ENCODE peak calls at places on chromosome 13, in seven cellular contexts. One of them, this sample, is unnamed.

GRCh38 chr13:106534844-106535551 is 464 bp downstream of the EFNB2 start:
- DNase-seq in body of pancreas: peak
- DNase-seq in GM04503: no peak
- DNase-seq in GM23248: peak
- DNase-seq in keratinocyte: no peak
- DNase-seq in cardiac muscle cell: peak
- DNase-seq in lung microvascular endothelial cell: peak
- DNase-seq in this sample: no peak

GRCh38 chr13:49341517-49341916 is 93.8 kb downstream of the CDADC1 start:
- DNase-seq in lung microvascular endothelial cell: no peak
- DNase-seq in GM23248: no peak
- DNase-seq in GM04503: no peak
- DNase-seq in cardiac muscle cell: no peak
- DNase-seq in keratinocyte: no peak
- DNase-seq in body of pancreas: no peak
- DNase-seq in this sample: no peak

GRCh38 chr13:48808689-48809088 is 155.0 kb downstream of the CYSLTR2 start:
- DNase-seq in lung microvascular endothelial cell: no peak
- DNase-seq in body of pancreas: no peak
- DNase-seq in cardiac muscle cell: peak
- DNase-seq in keratinocyte: no peak
- DNase-seq in GM04503: no peak
- DNase-seq in GM23248: peak
- DNase-seq in this sample: no peak

GRCh38 chr13:83151308-83151660 is 731.0 kb downstream of the SLITRK1 start:
- DNase-seq in lung microvascular endothelial cell: no peak
- DNase-seq in body of pancreas: no peak
- DNase-seq in keratinocyte: no peak
- DNase-seq in GM23248: peak
- DNase-seq in cardiac muscle cell: no peak
- DNase-seq in GM04503: peak
- DNase-seq in this sample: no peak

GRCh38 chr13:112807653-112808376 is 118.0 kb downstream of the ATP11A start:
- DNase-seq in cardiac muscle cell: no peak
- DNase-seq in GM04503: no peak
- DNase-seq in body of pancreas: no peak
- DNase-seq in lung microvascular endothelial cell: no peak
- DNase-seq in GM23248: no peak
- DNase-seq in keratinocyte: no peak
- DNase-seq in this sample: no peak

GRCh38 chr13:40985596-40986327 is 33.4 kb downstream of the ELF1 start:
- DNase-seq in GM23248: no peak
- DNase-seq in GM04503: no peak
- DNase-seq in lung microvascular endothelial cell: no peak
- DNase-seq in body of pancreas: no peak
- DNase-seq in cardiac muscle cell: no peak
- DNase-seq in keratinocyte: no peak
- DNase-seq in this sample: no peak

GRCh38 chr13:94217370-94217769 is 262.1 kb downstream of the DCT start:
- DNase-seq in GM04503: no peak
- DNase-seq in body of pancreas: no peak
- DNase-seq in lung microvascular endothelial cell: no peak
- DNase-seq in cardiac muscle cell: no peak
- DNase-seq in GM23248: peak
- DNase-seq in keratinocyte: no peak
- DNase-seq in this sample: no peak

GRCh38 chr13:73740681-73741080 is 393.5 kb downstream of the KLF12 start:
- DNase-seq in GM23248: peak
- DNase-seq in body of pancreas: no peak
- DNase-seq in cardiac muscle cell: peak
- DNase-seq in lung microvascular endothelial cell: no peak
- DNase-seq in keratinocyte: no peak
- DNase-seq in GM04503: no peak
- DNase-seq in this sample: no peak

GRCh38 chr13:45209229-45209628 is 8.4 kb upstream of the KCTD4 start:
- DNase-seq in lung microvascular endothelial cell: no peak
- DNase-seq in keratinocyte: no peak
- DNase-seq in body of pancreas: no peak
- DNase-seq in GM23248: peak
- DNase-seq in cardiac muscle cell: peak
- DNase-seq in GM04503: no peak
- DNase-seq in this sample: no peak

GRCh38 chr13:47463726-47464125 is 537.3 kb downstream of the SUCLA2 start:
- DNase-seq in lung microvascular endothelial cell: no peak
- DNase-seq in cardiac muscle cell: peak
- DNase-seq in GM04503: no peak
- DNase-seq in GM23248: peak
- DNase-seq in keratinocyte: no peak
- DNase-seq in body of pancreas: no peak
- DNase-seq in this sample: no peak

GRCh38 chr13:113630804-113631203 is 27.2 kb downstream of the ATP4B start:
- DNase-seq in cardiac muscle cell: no peak
- DNase-seq in keratinocyte: no peak
- DNase-seq in GM23248: no peak
- DNase-seq in GM04503: no peak
- DNase-seq in lung microvascular endothelial cell: no peak
- DNase-seq in body of pancreas: no peak
- DNase-seq in this sample: no peak

GRCh38 chr13:79405831-79406596 is at the start of gene RBM26:
- DNase-seq in cardiac muscle cell: peak
- DNase-seq in body of pancreas: peak
- DNase-seq in GM04503: peak
- DNase-seq in GM23248: peak
- DNase-seq in lung microvascular endothelial cell: peak
- DNase-seq in keratinocyte: peak
- DNase-seq in this sample: peak

GRCh38 chr13:106433066-106433465 is 102.4 kb downstream of the EFNB2 start:
- DNase-seq in GM23248: peak
- DNase-seq in cardiac muscle cell: no peak
- DNase-seq in keratinocyte: no peak
- DNase-seq in GM04503: peak
- DNase-seq in lung microvascular endothelial cell: no peak
- DNase-seq in body of pancreas: no peak
- DNase-seq in this sample: no peak

GRCh38 chr13:36428083-36428482 is 4.2 kb upstream of the CCNA1 start:
- DNase-seq in body of pancreas: no peak
- DNase-seq in keratinocyte: peak
- DNase-seq in cardiac muscle cell: peak
- DNase-seq in lung microvascular endothelial cell: no peak
- DNase-seq in GM23248: peak
- DNase-seq in GM04503: no peak
- DNase-seq in this sample: no peak

GRCh38 chr13:85738696-85739320 is 60.4 kb downstream of the SLITRK6 start:
- DNase-seq in keratinocyte: peak
- DNase-seq in body of pancreas: no peak
- DNase-seq in lung microvascular endothelial cell: no peak
- DNase-seq in GM23248: no peak
- DNase-seq in cardiac muscle cell: no peak
- DNase-seq in GM04503: no peak
- DNase-seq in this sample: no peak

GRCh38 chr13:43348397-43348796 is 325.0 kb downstream of the DNAJC15 start:
- DNase-seq in GM23248: peak
- DNase-seq in GM04503: no peak
- DNase-seq in keratinocyte: no peak
- DNase-seq in cardiac muscle cell: no peak
- DNase-seq in body of pancreas: no peak
- DNase-seq in lung microvascular endothelial cell: peak
- DNase-seq in this sample: no peak

GRCh38 chr13:28707629-28708427 is 10.9 kb downstream of the SLC46A3 start:
- DNase-seq in cardiac muscle cell: peak
- DNase-seq in body of pancreas: peak
- DNase-seq in keratinocyte: no peak
- DNase-seq in lung microvascular endothelial cell: peak
- DNase-seq in GM04503: peak
- DNase-seq in GM23248: peak
- DNase-seq in this sample: peak

This sample was measured in stromal cell of bone marrow.